ENCODE peak calls at places on chromosome 22, in eight cellular contexts. One of them, this sample, is unnamed.

GRCh38 chr22:46707305-46707704 is 30.7 kb downstream of the CERK start:
- DNase-seq in neural crest cell: no peak
- DNase-seq in WTC11: no peak
- DNase-seq in astrocyte of the cerebellum: no peak
- DNase-seq in IMR-90: no peak
- DNase-seq in cardiac fibroblast: no peak
- DNase-seq in stomach: no peak
- DNase-seq in A549: no peak
- DNase-seq in this sample: no peak

GRCh38 chr22:17431179-17431578 is 61.9 kb downstream of the CECR2 start:
- DNase-seq in A549: no peak
- DNase-seq in stomach: no peak
- DNase-seq in WTC11: no peak
- DNase-seq in astrocyte of the cerebellum: no peak
- DNase-seq in IMR-90: no peak
- DNase-seq in cardiac fibroblast: peak; percentile 56
- DNase-seq in neural crest cell: no peak
- DNase-seq in this sample: no peak

GRCh38 chr22:41910599-41911291 is 4.1 kb downstream of the SHISA8 start:
- DNase-seq in A549: no peak
- DNase-seq in neural crest cell: no peak
- DNase-seq in IMR-90: no peak
- DNase-seq in cardiac fibroblast: peak; percentile 22
- DNase-seq in WTC11: no peak
- DNase-seq in stomach: peak; percentile 61
- DNase-seq in astrocyte of the cerebellum: no peak
- DNase-seq in this sample: peak; percentile 32

GRCh38 chr22:21951931-21952465 is 650 bp downstream of the PPM1F start:
- DNase-seq in IMR-90: peak; percentile 53
- DNase-seq in stomach: peak; percentile 57
- DNase-seq in cardiac fibroblast: peak; percentile 48
- DNase-seq in A549: no peak
- DNase-seq in WTC11: peak; percentile 62
- DNase-seq in neural crest cell: peak; percentile 32
- DNase-seq in astrocyte of the cerebellum: no peak
- DNase-seq in this sample: peak; percentile 54

GRCh38 chr22:30047364-30047738 is 32.9 kb upstream of the HORMAD2 start:
- DNase-seq in A549: no peak
- DNase-seq in astrocyte of the cerebellum: no peak
- DNase-seq in cardiac fibroblast: peak; percentile 17
- DNase-seq in WTC11: no peak
- DNase-seq in IMR-90: peak; percentile 25
- DNase-seq in neural crest cell: no peak
- DNase-seq in stomach: no peak
- DNase-seq in this sample: no peak

GRCh38 chr22:29071261-29072045 is 1.4 kb upstream of the KREMEN1 start:
- DNase-seq in cardiac fibroblast: peak; percentile 38
- DNase-seq in neural crest cell: peak; percentile 42
- DNase-seq in A549: peak; percentile 31
- DNase-seq in astrocyte of the cerebellum: no peak
- DNase-seq in WTC11: peak; percentile 77
- DNase-seq in IMR-90: peak; percentile 7
- DNase-seq in stomach: peak; percentile 65
- DNase-seq in this sample: peak; percentile 75

GRCh38 chr22:29642694-29643093 is 39.3 kb downstream of the NF2 start:
- DNase-seq in A549: no peak
- DNase-seq in IMR-90: no peak
- DNase-seq in astrocyte of the cerebellum: no peak
- DNase-seq in WTC11: no peak
- DNase-seq in neural crest cell: no peak
- DNase-seq in cardiac fibroblast: no peak
- DNase-seq in stomach: no peak
- DNase-seq in this sample: no peak

GRCh38 chr22:29308148-29308790 is 1.8 kb downstream of the GAS2L1 start:
- DNase-seq in astrocyte of the cerebellum: no peak
- DNase-seq in A549: no peak
- DNase-seq in neural crest cell: no peak
- DNase-seq in cardiac fibroblast: no peak
- DNase-seq in WTC11: no peak
- DNase-seq in stomach: no peak
- DNase-seq in IMR-90: no peak
- DNase-seq in this sample: no peak

GRCh38 chr22:27045103-27045940 is 387.9 kb downstream of the MIAT start:
- DNase-seq in cardiac fibroblast: peak; percentile 49
- DNase-seq in IMR-90: peak; percentile 36
- DNase-seq in astrocyte of the cerebellum: no peak
- DNase-seq in stomach: no peak
- DNase-seq in neural crest cell: no peak
- DNase-seq in A549: peak; percentile 66
- DNase-seq in WTC11: no peak
- DNase-seq in this sample: no peak

GRCh38 chr22:37187552-37187890 is 526 bp downstream of the C1QTNF6 start:
- DNase-seq in WTC11: no peak
- DNase-seq in IMR-90: peak; percentile 37
- DNase-seq in stomach: peak; percentile 38
- DNase-seq in A549: peak; percentile 25
- DNase-seq in astrocyte of the cerebellum: no peak
- DNase-seq in cardiac fibroblast: peak; percentile 55
- DNase-seq in neural crest cell: no peak
- DNase-seq in this sample: no peak

GRCh38 chr22:39264344-39265116 is 19.7 kb upstream of the PDGFB start:
- DNase-seq in IMR-90: no peak
- DNase-seq in WTC11: no peak
- DNase-seq in astrocyte of the cerebellum: no peak
- DNase-seq in A549: no peak
- DNase-seq in neural crest cell: no peak
- DNase-seq in stomach: no peak
- DNase-seq in cardiac fibroblast: no peak
- DNase-seq in this sample: no peak

GRCh38 chr22:25235547-25236290 is 16.3 kb downstream of the CRYBB2 start:
- DNase-seq in neural crest cell: peak; percentile 89
- DNase-seq in WTC11: peak; percentile 93
- DNase-seq in cardiac fibroblast: peak; percentile 82
- DNase-seq in A549: peak; percentile 86
- DNase-seq in IMR-90: peak; percentile 61
- DNase-seq in astrocyte of the cerebellum: peak; percentile 34
- DNase-seq in stomach: peak; percentile 85
- DNase-seq in this sample: peak; percentile 92

GRCh38 chr22:37747090-37747714 is 50.4 kb downstream of the TRIOBP start:
- DNase-seq in A549: peak; percentile 55
- DNase-seq in neural crest cell: no peak
- DNase-seq in IMR-90: peak; percentile 66
- DNase-seq in WTC11: no peak
- DNase-seq in stomach: no peak
- DNase-seq in astrocyte of the cerebellum: no peak
- DNase-seq in cardiac fibroblast: peak; percentile 62
- DNase-seq in this sample: peak; percentile 55

GRCh38 chr22:48941903-48942625 is 885.6 kb downstream of the BRD1 start:
- DNase-seq in IMR-90: no peak
- DNase-seq in stomach: peak; percentile 18
- DNase-seq in cardiac fibroblast: no peak
- DNase-seq in WTC11: no peak
- DNase-seq in neural crest cell: no peak
- DNase-seq in astrocyte of the cerebellum: no peak
- DNase-seq in A549: no peak
- DNase-seq in this sample: no peak

GRCh38 chr22:50708996-50709395 is 29.0 kb upstream of the ACR start:
- DNase-seq in neural crest cell: no peak
- DNase-seq in stomach: no peak
- DNase-seq in cardiac fibroblast: no peak
- DNase-seq in A549: no peak
- DNase-seq in WTC11: no peak
- DNase-seq in astrocyte of the cerebellum: no peak
- DNase-seq in IMR-90: no peak
- DNase-seq in this sample: no peak

GRCh38 chr22:50710886-50711285 is 27.1 kb upstream of the ACR start:
- DNase-seq in A549: no peak
- DNase-seq in cardiac fibroblast: no peak
- DNase-seq in astrocyte of the cerebellum: no peak
- DNase-seq in WTC11: no peak
- DNase-seq in stomach: no peak
- DNase-seq in neural crest cell: no peak
- DNase-seq in IMR-90: no peak
- DNase-seq in this sample: no peak

GRCh38 chr22:50711446-50712340 is 26.3 kb upstream of the ACR start:
- DNase-seq in A549: no peak
- DNase-seq in cardiac fibroblast: peak; percentile 50
- DNase-seq in WTC11: no peak
- DNase-seq in neural crest cell: no peak
- DNase-seq in stomach: no peak
- DNase-seq in IMR-90: no peak
- DNase-seq in astrocyte of the cerebellum: no peak
- DNase-seq in this sample: no peak

GRCh38 chr22:50708474-50708873 is 29.5 kb upstream of the ACR start:
- DNase-seq in stomach: no peak
- DNase-seq in astrocyte of the cerebellum: no peak
- DNase-seq in cardiac fibroblast: no peak
- DNase-seq in A549: no peak
- DNase-seq in IMR-90: no peak
- DNase-seq in WTC11: no peak
- DNase-seq in neural crest cell: no peak
- DNase-seq in this sample: no peak

GRCh38 chr22:50710221-50710620 is 27.8 kb upstream of the ACR start:
- DNase-seq in IMR-90: no peak
- DNase-seq in neural crest cell: no peak
- DNase-seq in stomach: no peak
- DNase-seq in A549: no peak
- DNase-seq in cardiac fibroblast: no peak
- DNase-seq in WTC11: no peak
- DNase-seq in astrocyte of the cerebellum: no peak
- DNase-seq in this sample: no peak
- TF ChIP-seq CTCF in IMR-90: no peak
- TF ChIP-seq CTCF in neural crest cell: no peak
- TF ChIP-seq CTCF in stomach: no peak
- TF ChIP-seq CTCF in A549: no peak
- TF ChIP-seq CTCF in cardiac fibroblast: no peak
- TF ChIP-seq CTCF in WTC11: no peak
- TF ChIP-seq CTCF in astrocyte of the cerebellum: no peak
- TF ChIP-seq CTCF in this sample: no peak

DNA sequence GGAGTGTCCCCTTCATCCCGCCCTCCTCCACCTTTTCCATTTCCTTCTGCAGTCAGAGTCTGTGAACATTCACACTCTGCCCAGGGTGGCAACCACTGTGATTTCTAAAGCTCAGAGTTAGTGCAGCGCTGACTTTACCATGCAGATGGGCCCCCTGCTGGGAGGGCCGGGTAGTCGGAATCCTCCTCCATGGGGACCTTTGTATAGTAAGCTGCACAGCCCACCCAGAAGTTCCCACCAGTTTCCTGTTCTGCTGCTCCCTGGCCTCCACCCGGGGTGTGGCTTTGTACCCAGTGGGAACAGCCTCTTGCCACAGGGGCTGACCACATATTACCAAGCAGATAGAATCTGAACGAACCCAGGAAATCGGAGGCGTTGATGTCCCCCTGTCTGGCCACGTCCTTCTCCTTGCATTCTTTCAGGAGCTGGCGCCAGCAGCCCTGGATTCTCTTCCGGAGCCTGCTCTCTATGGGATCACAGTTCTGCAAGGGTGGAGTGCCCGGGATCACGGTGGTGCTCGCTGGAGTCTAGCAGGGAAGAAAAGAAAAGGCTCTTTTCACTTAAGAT is 125.3 kb downstream of the MPPED1 start:
- DNase-seq in neural crest cell: no peak
- DNase-seq in cardiac fibroblast: no peak
- DNase-seq in IMR-90: no peak
- DNase-seq in WTC11: no peak
- DNase-seq in astrocyte of the cerebellum: no peak
- DNase-seq in stomach: peak; percentile 23
- DNase-seq in A549: no peak
- DNase-seq in this sample: no peak
- TF ChIP-seq CTCF in neural crest cell: peak; percentile 32
- TF ChIP-seq CTCF in cardiac fibroblast: no peak
- TF ChIP-seq CTCF in IMR-90: no peak
- TF ChIP-seq CTCF in WTC11: no peak
- TF ChIP-seq CTCF in astrocyte of the cerebellum: no peak
- TF ChIP-seq CTCF in stomach: no peak
- TF ChIP-seq CTCF in A549: no peak
- TF ChIP-seq CTCF in this sample: no peak

GRCh38 chr22:45462034-45462655 is 40.5 kb upstream of the FBLN1 start:
- DNase-seq in WTC11: peak; percentile 21
- DNase-seq in A549: no peak
- DNase-seq in astrocyte of the cerebellum: no peak
- DNase-seq in stomach: no peak
- DNase-seq in cardiac fibroblast: no peak
- DNase-seq in IMR-90: no peak
- DNase-seq in neural crest cell: no peak
- DNase-seq in this sample: no peak
- TF ChIP-seq CTCF in WTC11: no peak
- TF ChIP-seq CTCF in A549: no peak
- TF ChIP-seq CTCF in astrocyte of the cerebellum: no peak
- TF ChIP-seq CTCF in stomach: no peak
- TF ChIP-seq CTCF in cardiac fibroblast: no peak
- TF ChIP-seq CTCF in IMR-90: no peak
- TF ChIP-seq CTCF in neural crest cell: peak; percentile 50
- TF ChIP-seq CTCF in this sample: peak; percentile 38

GRCh38 chr22:19517171-19517500 is 7.1 kb downstream of the CLDN5 start:
- DNase-seq in cardiac fibroblast: no peak
- DNase-seq in stomach: no peak
- DNase-seq in neural crest cell: no peak
- DNase-seq in astrocyte of the cerebellum: no peak
- DNase-seq in A549: no peak
- DNase-seq in WTC11: no peak
- DNase-seq in IMR-90: no peak
- DNase-seq in this sample: no peak
- TF ChIP-seq CTCF in cardiac fibroblast: no peak
- TF ChIP-seq CTCF in stomach: no peak
- TF ChIP-seq CTCF in neural crest cell: no peak
- TF ChIP-seq CTCF in astrocyte of the cerebellum: no peak
- TF ChIP-seq CTCF in A549: no peak
- TF ChIP-seq CTCF in WTC11: no peak
- TF ChIP-seq CTCF in IMR-90: no peak
- TF ChIP-seq CTCF in this sample: no peak

GRCh38 chr22:44740307-44740706 is 12.1 kb upstream of the ARHGAP8 start:
- DNase-seq in WTC11: no peak
- DNase-seq in astrocyte of the cerebellum: no peak
- DNase-seq in IMR-90: no peak
- DNase-seq in neural crest cell: no peak
- DNase-seq in cardiac fibroblast: no peak
- DNase-seq in stomach: no peak
- DNase-seq in A549: no peak
- DNase-seq in this sample: no peak
- TF ChIP-seq CTCF in WTC11: no peak
- TF ChIP-seq CTCF in astrocyte of the cerebellum: no peak
- TF ChIP-seq CTCF in IMR-90: no peak
- TF ChIP-seq CTCF in neural crest cell: no peak
- TF ChIP-seq CTCF in cardiac fibroblast: no peak
- TF ChIP-seq CTCF in stomach: no peak
- TF ChIP-seq CTCF in A549: no peak
- TF ChIP-seq CTCF in this sample: no peak

GRCh38 chr22:31089101-31090100 is 8.3 kb downstream of the SMTN start:
- DNase-seq in astrocyte of the cerebellum: no peak
- DNase-seq in cardiac fibroblast: peak; percentile 41
- DNase-seq in A549: peak; percentile 31
- DNase-seq in stomach: peak; percentile 54
- DNase-seq in neural crest cell: peak; percentile 58
- DNase-seq in IMR-90: no peak
- DNase-seq in WTC11: peak; percentile 60
- DNase-seq in this sample: peak; percentile 65
- TF ChIP-seq CTCF in astrocyte of the cerebellum: peak; percentile 91
- TF ChIP-seq CTCF in cardiac fibroblast: peak; percentile 86
- TF ChIP-seq CTCF in A549: peak; percentile 63
- TF ChIP-seq CTCF in stomach: peak; percentile 73
- TF ChIP-seq CTCF in neural crest cell: peak; percentile 73
- TF ChIP-seq CTCF in IMR-90: peak; percentile 79
- TF ChIP-seq CTCF in WTC11: peak; percentile 47
- TF ChIP-seq CTCF in this sample: peak; percentile 69